ENCODE peak calls at places on chromosomes 11 and 22, in four cellular contexts. One of them, this sample, is unnamed.

GRCh38 chr22:45502215-45503070 is at the start of gene FBLN1:
- DNase-seq in HCT116: no peak
- DNase-seq in Panc1: no peak
- DNase-seq in K562: peak; percentile 43
- DNase-seq in this sample: peak; percentile 71

GRCh38 chr11:108959124-108959761 is 294.4 kb downstream of the DDX10 start:
- DNase-seq in HCT116: no peak
- DNase-seq in Panc1: no peak
- DNase-seq in K562: no peak
- DNase-seq in this sample: no peak

GRCh38 chr22:19706661-19707151 is 7.6 kb upstream of the SEPTIN5 start:
- DNase-seq in HCT116: no peak
- DNase-seq in Panc1: no peak
- DNase-seq in K562: no peak
- DNase-seq in this sample: no peak

GRCh38 chr11:65493367-65494176 is 5.3 kb upstream of the MALAT1 start:
- DNase-seq in HCT116: peak; percentile 94
- DNase-seq in Panc1: no peak
- DNase-seq in K562: no peak
- DNase-seq in this sample: peak; percentile 80

GRCh38 chr11:114110948-114111347 is 51.4 kb downstream of the ZBTB16 start:
- DNase-seq in HCT116: no peak
- DNase-seq in Panc1: no peak
- DNase-seq in K562: no peak
- DNase-seq in this sample: no peak

GRCh38 chr11:26335903-26336302 is 4.0 kb downstream of the ANO3 start:
- DNase-seq in HCT116: no peak
- DNase-seq in Panc1: no peak
- DNase-seq in K562: no peak
- DNase-seq in this sample: no peak

GRCh38 chr11:73404048-73404447 is 27.8 kb downstream of the RELT start:
- DNase-seq in HCT116: peak; percentile 28
- DNase-seq in Panc1: no peak
- DNase-seq in K562: peak; percentile 57
- DNase-seq in this sample: peak; percentile 74

GRCh38 chr11:128934351-128934750 is 8.3 kb downstream of the TP53AIP1 start:
- DNase-seq in HCT116: no peak
- DNase-seq in Panc1: no peak
- DNase-seq in K562: no peak
- DNase-seq in this sample: no peak

GRCh38 chr11:75277211-75277805 is 36.7 kb downstream of the TPBGL start:
- DNase-seq in HCT116: no peak
- DNase-seq in Panc1: no peak
- DNase-seq in K562: no peak
- DNase-seq in this sample: no peak

DNA sequence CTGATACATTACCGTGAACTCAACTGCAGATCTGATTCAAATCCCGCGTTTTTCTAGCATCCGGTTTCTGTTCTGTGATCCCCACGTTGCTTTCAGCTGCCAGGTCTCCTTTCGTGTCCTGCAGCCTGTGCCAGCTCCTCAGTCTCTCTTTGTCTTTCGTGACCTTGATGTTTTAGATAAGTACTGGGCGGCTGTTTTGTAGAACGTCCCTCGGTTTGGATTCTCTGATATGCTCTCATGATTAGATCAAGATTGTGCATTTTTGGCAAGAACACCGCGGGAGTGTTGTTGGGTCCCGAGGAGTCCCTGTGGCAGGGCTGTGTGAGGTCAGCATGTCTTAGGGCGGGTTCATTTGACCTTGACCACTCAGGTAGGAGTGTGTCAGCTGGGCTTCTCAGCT is 38.6 kb downstream of the KCNQ1 start:
- DNase-seq in HCT116: no peak
- DNase-seq in Panc1: no peak
- DNase-seq in K562: no peak
- DNase-seq in this sample: no peak
- H3K27me3 ChIP-seq in HCT116: no peaks in the 10 kb centered on the region
- H3K27me3 ChIP-seq in Panc1: peaks cover 28% of the 10 kb centered on the region
- H3K27me3 ChIP-seq in K562: peaks cover 4% of the 10 kb centered on the region
- H3K27me3 ChIP-seq in this sample: peaks cover 4% of the 10 kb centered on the region

GRCh38 chr22:50340157-50340879 is 2.8 kb upstream of the PPP6R2 start:
- DNase-seq in HCT116: no peak
- DNase-seq in Panc1: no peak
- DNase-seq in K562: peak; percentile 7
- DNase-seq in this sample: peak; percentile 70
- TF ChIP-seq TCF7L2 in HCT116: no peak
- TF ChIP-seq TCF7L2 in Panc1: no peak
- TF ChIP-seq TCF7L2 in K562: no peak
- TF ChIP-seq TCF7L2 in this sample: no peak

GRCh38 chr11:44324222-44324621 is 14.3 kb upstream of the ALX4 start:
- DNase-seq in HCT116: no peak
- DNase-seq in Panc1: no peak
- DNase-seq in K562: no peak
- DNase-seq in this sample: no peak
- H3K27me3 ChIP-seq in HCT116: peaks cover 29% of the 10 kb centered on the region
- H3K27me3 ChIP-seq in Panc1: peaks cover 35% of the 10 kb centered on the region
- H3K27me3 ChIP-seq in K562: peaks cover 7% of the 10 kb centered on the region
- H3K27me3 ChIP-seq in this sample: peaks cover 6% of the 10 kb centered on the region

DNA sequence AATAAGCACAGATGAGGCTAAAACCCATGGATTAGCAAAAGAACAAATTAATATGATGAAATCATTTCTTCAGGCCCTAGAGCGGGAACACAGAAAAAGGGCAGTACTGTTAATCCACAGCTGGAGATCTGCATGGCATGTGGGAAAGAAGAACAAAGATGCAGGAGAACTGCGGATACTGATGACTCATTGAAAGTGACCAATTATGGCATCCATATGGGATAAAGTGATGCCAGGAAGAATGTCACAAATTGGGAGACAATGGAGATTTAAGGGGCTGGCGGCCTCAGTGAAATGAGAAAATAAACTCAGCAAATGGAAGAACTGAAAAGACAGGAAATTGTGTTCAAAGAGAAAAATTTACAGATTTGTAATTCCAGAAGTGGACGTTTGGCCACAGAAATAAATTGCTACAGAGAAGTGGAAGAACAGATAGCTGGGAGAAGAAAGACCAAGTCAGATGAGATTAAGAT is 39.4 kb downstream of the SIK3 start:
- DNase-seq in HCT116: no peak
- DNase-seq in Panc1: no peak
- DNase-seq in K562: no peak
- DNase-seq in this sample: no peak
- TF ChIP-seq TCF7L2 in HCT116: no peak
- TF ChIP-seq TCF7L2 in Panc1: no peak
- TF ChIP-seq TCF7L2 in K562: no peak
- TF ChIP-seq TCF7L2 in this sample: no peak

GRCh38 chr11:64125676-64126075 is 40.2 kb downstream of the MACROD1 start:
- DNase-seq in HCT116: no peak
- DNase-seq in Panc1: no peak
- DNase-seq in K562: no peak
- DNase-seq in this sample: no peak
- H3K27me3 ChIP-seq in HCT116: no peaks in the 10 kb centered on the region
- H3K27me3 ChIP-seq in Panc1: no peaks in the 10 kb centered on the region
- H3K27me3 ChIP-seq in K562: no peaks in the 10 kb centered on the region
- H3K27me3 ChIP-seq in this sample: no peaks in the 10 kb centered on the region

GRCh38 chr11:6488831-6489230 is 7.5 kb downstream of the TIMM10B start:
- DNase-seq in HCT116: no peak
- DNase-seq in Panc1: no peak
- DNase-seq in K562: no peak
- DNase-seq in this sample: no peak
- TF ChIP-seq TCF7L2 in HCT116: no peak
- TF ChIP-seq TCF7L2 in Panc1: no peak
- TF ChIP-seq TCF7L2 in K562: no peak
- TF ChIP-seq TCF7L2 in this sample: no peak

GRCh38 chr11:61533401-61533800 is 24.9 kb downstream of the LRRC10B start:
- DNase-seq in HCT116: no peak
- DNase-seq in Panc1: no peak
- DNase-seq in K562: no peak
- DNase-seq in this sample: no peak
- H3K27me3 ChIP-seq in HCT116: no peaks in the 10 kb centered on the region
- H3K27me3 ChIP-seq in Panc1: no peaks in the 10 kb centered on the region
- H3K27me3 ChIP-seq in K562: peaks cover 23% of the 10 kb centered on the region
- H3K27me3 ChIP-seq in this sample: no peaks in the 10 kb centered on the region